ENCODE peak calls at places on chromosomes 3 and 15, in seven cellular contexts. One of them, this sample, is unnamed.

GRCh38 chr15:89898628-89899302 is 5.0 kb upstream of the AP3S2 start:
- DNase-seq in T-cell: peak
- DNase-seq in T-helper 17 cell: peak
- DNase-seq in mammary epithelial cell: peak
- DNase-seq in foreskin keratinocyte: peak
- DNase-seq in stimulated activated CD8-positive, alpha-beta memory T cell treated with anti-CD3 and anti-CD28 coated beads, Interleukin-15, amount 100 ng/mL, for 48 hours: no peak
- DNase-seq in GM23248: peak
- DNase-seq in this sample: peak

GRCh38 chr15:61530769-61531168 is 301.7 kb upstream of the RORA start:
- DNase-seq in mammary epithelial cell: peak
- DNase-seq in GM23248: no peak
- DNase-seq in foreskin keratinocyte: no peak
- DNase-seq in T-helper 17 cell: no peak
- DNase-seq in stimulated activated CD8-positive, alpha-beta memory T cell treated with anti-CD3 and anti-CD28 coated beads, Interleukin-15, amount 100 ng/mL, for 48 hours: no peak
- DNase-seq in T-cell: no peak
- DNase-seq in this sample: no peak

GRCh38 chr15:69895202-69895601 is 202.5 kb downstream of the TLE3 start:
- DNase-seq in stimulated activated CD8-positive, alpha-beta memory T cell treated with anti-CD3 and anti-CD28 coated beads, Interleukin-15, amount 100 ng/mL, for 48 hours: no peak
- DNase-seq in mammary epithelial cell: no peak
- DNase-seq in T-helper 17 cell: no peak
- DNase-seq in foreskin keratinocyte: no peak
- DNase-seq in GM23248: no peak
- DNase-seq in T-cell: no peak
- DNase-seq in this sample: no peak

GRCh38 chr15:90557651-90558084 is 27.9 kb downstream of the CRTC3 start:
- DNase-seq in foreskin keratinocyte: no peak
- DNase-seq in mammary epithelial cell: no peak
- DNase-seq in stimulated activated CD8-positive, alpha-beta memory T cell treated with anti-CD3 and anti-CD28 coated beads, Interleukin-15, amount 100 ng/mL, for 48 hours: no peak
- DNase-seq in T-helper 17 cell: no peak
- DNase-seq in GM23248: peak
- DNase-seq in T-cell: no peak
- DNase-seq in this sample: peak

GRCh38 chr3:178385280-178385952 is 150.8 kb upstream of the KCNMB2 start:
- DNase-seq in T-cell: no peak
- DNase-seq in T-helper 17 cell: peak
- DNase-seq in foreskin keratinocyte: peak
- DNase-seq in GM23248: peak
- DNase-seq in stimulated activated CD8-positive, alpha-beta memory T cell treated with anti-CD3 and anti-CD28 coated beads, Interleukin-15, amount 100 ng/mL, for 48 hours: no peak
- DNase-seq in mammary epithelial cell: peak
- DNase-seq in this sample: peak

GRCh38 chr15:36858423-36858822 is 241.9 kb downstream of the MEIS2 start:
- DNase-seq in foreskin keratinocyte: no peak
- DNase-seq in GM23248: no peak
- DNase-seq in mammary epithelial cell: no peak
- DNase-seq in T-helper 17 cell: no peak
- DNase-seq in stimulated activated CD8-positive, alpha-beta memory T cell treated with anti-CD3 and anti-CD28 coated beads, Interleukin-15, amount 100 ng/mL, for 48 hours: no peak
- DNase-seq in T-cell: no peak
- DNase-seq in this sample: no peak

GRCh38 chr3:21531909-21532308 is 219.1 kb downstream of the ZNF385D start:
- DNase-seq in T-cell: no peak
- DNase-seq in T-helper 17 cell: no peak
- DNase-seq in mammary epithelial cell: no peak
- DNase-seq in foreskin keratinocyte: no peak
- DNase-seq in GM23248: no peak
- DNase-seq in stimulated activated CD8-positive, alpha-beta memory T cell treated with anti-CD3 and anti-CD28 coated beads, Interleukin-15, amount 100 ng/mL, for 48 hours: no peak
- DNase-seq in this sample: no peak

GRCh38 chr3:123026551-123027291 is 842 bp downstream of the SEMA5B start:
- DNase-seq in T-helper 17 cell: no peak
- DNase-seq in mammary epithelial cell: peak
- DNase-seq in stimulated activated CD8-positive, alpha-beta memory T cell treated with anti-CD3 and anti-CD28 coated beads, Interleukin-15, amount 100 ng/mL, for 48 hours: no peak
- DNase-seq in foreskin keratinocyte: no peak
- DNase-seq in GM23248: peak
- DNase-seq in T-cell: no peak
- DNase-seq in this sample: peak

GRCh38 chr15:26260517-26261133 is 397.5 kb upstream of the ATP10A start:
- DNase-seq in GM23248: peak
- DNase-seq in T-cell: no peak
- DNase-seq in foreskin keratinocyte: no peak
- DNase-seq in stimulated activated CD8-positive, alpha-beta memory T cell treated with anti-CD3 and anti-CD28 coated beads, Interleukin-15, amount 100 ng/mL, for 48 hours: no peak
- DNase-seq in T-helper 17 cell: no peak
- DNase-seq in mammary epithelial cell: no peak
- DNase-seq in this sample: peak

GRCh38 chr3:113531826-113532697 is at the start of gene SIDT1:
- DNase-seq in foreskin keratinocyte: peak
- DNase-seq in T-helper 17 cell: peak
- DNase-seq in mammary epithelial cell: peak
- DNase-seq in stimulated activated CD8-positive, alpha-beta memory T cell treated with anti-CD3 and anti-CD28 coated beads, Interleukin-15, amount 100 ng/mL, for 48 hours: peak
- DNase-seq in T-cell: peak
- DNase-seq in GM23248: peak
- DNase-seq in this sample: peak

GRCh38 chr3:48405343-48405881 is 24.5 kb downstream of the PLXNB1 start:
- DNase-seq in T-cell: no peak
- DNase-seq in GM23248: no peak
- DNase-seq in mammary epithelial cell: no peak
- DNase-seq in foreskin keratinocyte: no peak
- DNase-seq in stimulated activated CD8-positive, alpha-beta memory T cell treated with anti-CD3 and anti-CD28 coated beads, Interleukin-15, amount 100 ng/mL, for 48 hours: no peak
- DNase-seq in T-helper 17 cell: no peak
- DNase-seq in this sample: no peak

GRCh38 chr3:109806929-109807328 is 469.6 kb upstream of the DPPA4 start:
- DNase-seq in foreskin keratinocyte: peak
- DNase-seq in stimulated activated CD8-positive, alpha-beta memory T cell treated with anti-CD3 and anti-CD28 coated beads, Interleukin-15, amount 100 ng/mL, for 48 hours: no peak
- DNase-seq in T-cell: peak
- DNase-seq in mammary epithelial cell: peak
- DNase-seq in T-helper 17 cell: peak
- DNase-seq in GM23248: peak
- DNase-seq in this sample: no peak

GRCh38 chr3:186318135-186318534 is 43.9 kb downstream of the DGKG start:
- DNase-seq in T-cell: no peak
- DNase-seq in GM23248: no peak
- DNase-seq in stimulated activated CD8-positive, alpha-beta memory T cell treated with anti-CD3 and anti-CD28 coated beads, Interleukin-15, amount 100 ng/mL, for 48 hours: no peak
- DNase-seq in mammary epithelial cell: no peak
- DNase-seq in T-helper 17 cell: no peak
- DNase-seq in foreskin keratinocyte: no peak
- DNase-seq in this sample: no peak

GRCh38 chr15:73632670-73633058 is 525 bp downstream of the NPTN start:
- DNase-seq in stimulated activated CD8-positive, alpha-beta memory T cell treated with anti-CD3 and anti-CD28 coated beads, Interleukin-15, amount 100 ng/mL, for 48 hours: peak
- DNase-seq in T-helper 17 cell: peak
- DNase-seq in mammary epithelial cell: no peak
- DNase-seq in T-cell: peak
- DNase-seq in GM23248: no peak
- DNase-seq in foreskin keratinocyte: no peak
- DNase-seq in this sample: peak

GRCh38 chr3:15501126-15501525 is 20.4 kb downstream of the COLQ start:
- DNase-seq in GM23248: no peak
- DNase-seq in T-cell: no peak
- DNase-seq in foreskin keratinocyte: no peak
- DNase-seq in T-helper 17 cell: no peak
- DNase-seq in mammary epithelial cell: no peak
- DNase-seq in stimulated activated CD8-positive, alpha-beta memory T cell treated with anti-CD3 and anti-CD28 coated beads, Interleukin-15, amount 100 ng/mL, for 48 hours: no peak
- DNase-seq in this sample: no peak

GRCh38 chr3:135690664-135691063 is 274.9 kb upstream of the PPP2R3A start:
- DNase-seq in T-cell: no peak
- DNase-seq in stimulated activated CD8-positive, alpha-beta memory T cell treated with anti-CD3 and anti-CD28 coated beads, Interleukin-15, amount 100 ng/mL, for 48 hours: no peak
- DNase-seq in GM23248: no peak
- DNase-seq in foreskin keratinocyte: no peak
- DNase-seq in T-helper 17 cell: no peak
- DNase-seq in mammary epithelial cell: no peak
- DNase-seq in this sample: no peak

GRCh38 chr3:44554626-44555592 is at the start of gene ZKSCAN7:
- DNase-seq in mammary epithelial cell: peak
- DNase-seq in GM23248: peak
- DNase-seq in foreskin keratinocyte: peak
- DNase-seq in T-cell: peak
- DNase-seq in stimulated activated CD8-positive, alpha-beta memory T cell treated with anti-CD3 and anti-CD28 coated beads, Interleukin-15, amount 100 ng/mL, for 48 hours: peak
- DNase-seq in T-helper 17 cell: peak
- DNase-seq in this sample: peak

GRCh38 chr3:187456268-187456667 is 88.1 kb downstream of the RTP4 start:
- DNase-seq in mammary epithelial cell: no peak
- DNase-seq in GM23248: peak
- DNase-seq in T-helper 17 cell: no peak
- DNase-seq in foreskin keratinocyte: no peak
- DNase-seq in stimulated activated CD8-positive, alpha-beta memory T cell treated with anti-CD3 and anti-CD28 coated beads, Interleukin-15, amount 100 ng/mL, for 48 hours: no peak
- DNase-seq in T-cell: no peak
- DNase-seq in this sample: no peak

GRCh38 chr3:142828703-142829304 is 60.1 kb downstream of the PCOLCE2 start:
- DNase-seq in T-helper 17 cell: peak
- DNase-seq in mammary epithelial cell: peak
- DNase-seq in T-cell: peak
- DNase-seq in foreskin keratinocyte: peak
- DNase-seq in GM23248: peak
- DNase-seq in stimulated activated CD8-positive, alpha-beta memory T cell treated with anti-CD3 and anti-CD28 coated beads, Interleukin-15, amount 100 ng/mL, for 48 hours: peak
- DNase-seq in this sample: peak

GRCh38 chr3:182508896-182509295 is 284.4 kb upstream of the ATP11B start:
- DNase-seq in GM23248: no peak
- DNase-seq in foreskin keratinocyte: no peak
- DNase-seq in T-cell: no peak
- DNase-seq in stimulated activated CD8-positive, alpha-beta memory T cell treated with anti-CD3 and anti-CD28 coated beads, Interleukin-15, amount 100 ng/mL, for 48 hours: no peak
- DNase-seq in T-helper 17 cell: no peak
- DNase-seq in mammary epithelial cell: no peak
- DNase-seq in this sample: no peak

GRCh38 chr15:100537326-100537725 is 8.6 kb upstream of the CERS3 start:
- DNase-seq in T-cell: no peak
- DNase-seq in stimulated activated CD8-positive, alpha-beta memory T cell treated with anti-CD3 and anti-CD28 coated beads, Interleukin-15, amount 100 ng/mL, for 48 hours: no peak
- DNase-seq in GM23248: no peak
- DNase-seq in foreskin keratinocyte: no peak
- DNase-seq in mammary epithelial cell: no peak
- DNase-seq in T-helper 17 cell: no peak
- DNase-seq in this sample: no peak

GRCh38 chr3:186815490-186815889 is 9.2 kb upstream of the RFC4 start:
- DNase-seq in foreskin keratinocyte: peak
- DNase-seq in mammary epithelial cell: peak
- DNase-seq in GM23248: peak
- DNase-seq in T-cell: no peak
- DNase-seq in T-helper 17 cell: no peak
- DNase-seq in stimulated activated CD8-positive, alpha-beta memory T cell treated with anti-CD3 and anti-CD28 coated beads, Interleukin-15, amount 100 ng/mL, for 48 hours: no peak
- DNase-seq in this sample: peak

GRCh38 chr15:100902436-100903190 is 16.5 kb upstream of the LRRK1 start:
- DNase-seq in T-helper 17 cell: no peak
- DNase-seq in foreskin keratinocyte: peak
- DNase-seq in mammary epithelial cell: peak
- DNase-seq in GM23248: peak
- DNase-seq in stimulated activated CD8-positive, alpha-beta memory T cell treated with anti-CD3 and anti-CD28 coated beads, Interleukin-15, amount 100 ng/mL, for 48 hours: no peak
- DNase-seq in T-cell: no peak
- DNase-seq in this sample: peak

GRCh38 chr15:66997212-66997611 is 68.2 kb upstream of the SMAD3 start:
- DNase-seq in T-helper 17 cell: no peak
- DNase-seq in foreskin keratinocyte: peak
- DNase-seq in GM23248: peak
- DNase-seq in mammary epithelial cell: peak
- DNase-seq in stimulated activated CD8-positive, alpha-beta memory T cell treated with anti-CD3 and anti-CD28 coated beads, Interleukin-15, amount 100 ng/mL, for 48 hours: no peak
- DNase-seq in T-cell: no peak
- DNase-seq in this sample: peak

GRCh38 chr3:65830948-65831732 is 207.6 kb downstream of the MAGI1 start:
- DNase-seq in T-cell: no peak
- DNase-seq in stimulated activated CD8-positive, alpha-beta memory T cell treated with anti-CD3 and anti-CD28 coated beads, Interleukin-15, amount 100 ng/mL, for 48 hours: no peak
- DNase-seq in T-helper 17 cell: no peak
- DNase-seq in GM23248: no peak
- DNase-seq in foreskin keratinocyte: no peak
- DNase-seq in mammary epithelial cell: no peak
- DNase-seq in this sample: no peak

GRCh38 chr3:66144792-66145733 is 75.7 kb upstream of the SLC25A26 start:
- DNase-seq in T-cell: no peak
- DNase-seq in GM23248: peak
- DNase-seq in stimulated activated CD8-positive, alpha-beta memory T cell treated with anti-CD3 and anti-CD28 coated beads, Interleukin-15, amount 100 ng/mL, for 48 hours: no peak
- DNase-seq in mammary epithelial cell: peak
- DNase-seq in T-helper 17 cell: no peak
- DNase-seq in foreskin keratinocyte: peak
- DNase-seq in this sample: peak

GRCh38 chr3:175737646-175738572 is 878.8 kb downstream of the NAALADL2 start:
- DNase-seq in mammary epithelial cell: peak
- DNase-seq in T-helper 17 cell: no peak
- DNase-seq in T-cell: no peak
- DNase-seq in stimulated activated CD8-positive, alpha-beta memory T cell treated with anti-CD3 and anti-CD28 coated beads, Interleukin-15, amount 100 ng/mL, for 48 hours: no peak
- DNase-seq in GM23248: peak
- DNase-seq in foreskin keratinocyte: peak
- DNase-seq in this sample: no peak

GRCh38 chr3:178593786-178594185 is 57.5 kb downstream of the KCNMB2 start:
- DNase-seq in stimulated activated CD8-positive, alpha-beta memory T cell treated with anti-CD3 and anti-CD28 coated beads, Interleukin-15, amount 100 ng/mL, for 48 hours: no peak
- DNase-seq in GM23248: no peak
- DNase-seq in foreskin keratinocyte: no peak
- DNase-seq in T-helper 17 cell: no peak
- DNase-seq in mammary epithelial cell: no peak
- DNase-seq in T-cell: no peak
- DNase-seq in this sample: no peak

GRCh38 chr3:46921871-46922271 is 44.4 kb downstream of the PTH1R start:
- DNase-seq in stimulated activated CD8-positive, alpha-beta memory T cell treated with anti-CD3 and anti-CD28 coated beads, Interleukin-15, amount 100 ng/mL, for 48 hours: no peak
- DNase-seq in GM23248: no peak
- DNase-seq in T-helper 17 cell: no peak
- DNase-seq in T-cell: no peak
- DNase-seq in mammary epithelial cell: no peak
- DNase-seq in foreskin keratinocyte: no peak
- DNase-seq in this sample: no peak

GRCh38 chr15:52078876-52079700 is 33.5 kb downstream of the BCL2L10 start:
- DNase-seq in mammary epithelial cell: no peak
- DNase-seq in T-helper 17 cell: peak
- DNase-seq in stimulated activated CD8-positive, alpha-beta memory T cell treated with anti-CD3 and anti-CD28 coated beads, Interleukin-15, amount 100 ng/mL, for 48 hours: peak
- DNase-seq in T-cell: peak
- DNase-seq in foreskin keratinocyte: no peak
- DNase-seq in GM23248: peak
- DNase-seq in this sample: peak

This sample was measured in adipocyte.